ENCODE peak calls at places on chromosomes 11 and 22, in four cellular contexts. Q is ELF-1, K is caudate nucleus, X is DMS153. O is an unnamed sample.

GRCh38 chr11:77188323-77188911 is 60.4 kb downstream of the MYO7A start:
- DNase-seq in Q (peak), K (peak), X (peak), O (peak)

GRCh38 chr11:126282361-126282741 is 542 bp upstream of the TIRAP start:
- DNase-seq in Q (peak), K (peak), X (peak), O (peak)

GRCh38 chr11:65615950-65616574 is 486 bp downstream of the PCNX3 start:
- DNase-seq in Q (no peak), K (no peak), X (no peak), O (peak)

GRCh38 chr22:43088616-43088978 is 594 bp downstream of the TTLL1 start:
- DNase-seq in Q (no peak), K (no peak), X (no peak), O (no peak)

GRCh38 chr11:134622458-134622857 is 210.4 kb upstream of the B3GAT1 start:
- DNase-seq in Q (no peak), K (no peak), X (no peak), O (no peak)

GRCh38 chr22:24107668-24108067 is 73.6 kb upstream of the SUSD2 start:
- DNase-seq in Q (no peak), K (peak), X (no peak), O (no peak)

GRCh38 chr22:46577361-46578249 is 40.2 kb upstream of the CELSR1 start:
- DNase-seq in Q (no peak), K (no peak), X (no peak), O (no peak)

GRCh38 chr22:33812578-33812977 is 107.7 kb downstream of the LARGE1 start:
- DNase-seq in Q (no peak), K (no peak), X (no peak), O (no peak)

GRCh38 chr22:19783531-19784395 is 23.2 kb downstream of the TBX1 start:
- DNase-seq in Q (no peak), K (no peak), X (no peak), O (no peak)

GRCh38 chr11:109522116-109522755 is 100.2 kb downstream of the C11orf87 start:
- DNase-seq in Q (no peak), K (no peak), X (no peak), O (no peak)

GRCh38 chr11:5004429-5005274 is 10.0 kb downstream of the OR51L1 start:
- DNase-seq in Q (peak), K (peak), X (peak), O (peak)

GRCh38 chr11:94315664-94316063 is 11.3 kb downstream of the IZUMO1R start:
- DNase-seq in Q (peak), K (no peak), X (no peak), O (no peak)

GRCh38 chr11:113304916-113305315 is 9.5 kb upstream of the TTC12 start:
- DNase-seq in Q (no peak), K (no peak), X (no peak), O (no peak)

GRCh38 chr11:13691296-13691899 is 22.9 kb downstream of the FAR1 start:
- DNase-seq in Q (no peak), K (no peak), X (no peak), O (no peak)

GRCh38 chr11:5679811-5680210 is 5.1 kb downstream of the TRIM5 start:
- DNase-seq in Q (no peak), K (no peak), X (no peak), O (no peak)

GRCh38 chr11:61666684-61667297 is 13.4 kb upstream of the DAGLA start:
- DNase-seq in Q (no peak), K (no peak), X (no peak), O (no peak)

GRCh38 chr11:66068154-66068821 is 1.8 kb upstream of the PACS1 start:
- DNase-seq in Q (peak), K (peak), X (peak), O (peak)

GRCh38 chr11:48096588-48097525 is 116.5 kb downstream of the PTPRJ start:
- DNase-seq in Q (no peak), K (no peak), X (no peak), O (no peak)

GRCh38 chr11:57777969-57778317 is 16.3 kb downstream of the CTNND1 start:
- DNase-seq in Q (peak), K (no peak), X (no peak), O (no peak)

GRCh38 chr11:58406774-58407173 is at the start of gene OR5B3:
- DNase-seq in Q (no peak), K (no peak), X (no peak), O (no peak)

GRCh38 chr11:122711831-122712378 is 56.4 kb downstream of the UBASH3B start:
- DNase-seq in Q (no peak), K (no peak), X (no peak), O (no peak)

GRCh38 chr11:66495401-66495844 is 15.0 kb upstream of the BBS1 start:
- DNase-seq in Q (no peak), K (no peak), X (no peak), O (no peak)

GRCh38 chr11:122797651-122798050 is 40.6 kb upstream of the CRTAM start:
- DNase-seq in Q (no peak), K (no peak), X (no peak), O (no peak)

GRCh38 chr22:33923660-33924246 is 3.5 kb upstream of the LARGE1 start:
- DNase-seq in Q (peak), K (peak), X (peak), O (peak)

GRCh38 chr11:111331711-111332479 is 33.5 kb downstream of the POU2AF3 start:
- DNase-seq in Q (no peak), K (no peak), X (no peak), O (no peak)

GRCh38 chr22:46196268-46196667 is 45.9 kb downstream of the PPARA start:
- DNase-seq in Q (no peak), K (no peak), X (no peak), O (no peak)

GRCh38 chr22:47836957-47837356 is 1074.5 kb downstream of the TBC1D22A start:
- DNase-seq in Q (peak), K (no peak), X (no peak), O (no peak)

GRCh38 chr11:94511932-94512781 is at the start of gene C11orf97:
- DNase-seq in Q (peak), K (peak), X (no peak), O (peak)

GRCh38 chr11:93498099-93499040 is 44.8 kb downstream of the SMCO4 start:
- DNase-seq in Q (peak), K (no peak), X (no peak), O (no peak)

O was measured in NCI-H774.